ENCODE peak calls at places on chromosomes 1 and 21, in four cellular contexts. X is stimulated activated CD8-positive, alpha-beta memory T cell treated with anti-CD3 and anti-CD28 coated beads, Interleukin-4, amount 100 ng/mL, for 4 hours; E is sciatic nerve; W is thoracic aorta. B is an unnamed sample.

GRCh38 chr1:56866656-56867055 is 12.1 kb downstream of the C8A start:
- DNase-seq in X (no peak), E (no peak), W (no peak), B (no peak)

GRCh38 chr1:94384485-94385353 is 33.5 kb upstream of the ABCD3 start:
- DNase-seq in X (no peak), E (no peak), W (no peak), B (no peak)

GRCh38 chr1:94125551-94126514 is 4.9 kb upstream of the ABCA4 start:
- DNase-seq in E (no peak), W (no peak), X (no peak), B (no peak)

GRCh38 chr1:175969236-175969635 is 225.8 kb upstream of the TNR start:
- DNase-seq in X (no peak), W (no peak), E (no peak), B (no peak)

GRCh38 chr1:3219005-3219724 is 150.2 kb downstream of the PRDM16 start:
- DNase-seq in W (peak), E (peak), X (no peak), B (no peak)

GRCh38 chr21:41678944-41679343 is 87.9 kb downstream of the RIPK4 start:
- DNase-seq in E (peak), X (no peak), W (peak), B (no peak)

GRCh38 chr21:31721381-31721780 is 10.5 kb downstream of the SCAF4 start:
- DNase-seq in X (no peak), W (no peak), E (no peak), B (no peak)

GRCh38 chr21:15400905-15401304 is 328.9 kb upstream of the USP25 start:
- DNase-seq in X (no peak), W (no peak), E (no peak), B (no peak)

GRCh38 chr1:66046415-66046814 is 253.7 kb downstream of the PDE4B start:
- DNase-seq in W (no peak), X (no peak), E (no peak), B (no peak)

B was measured in cortex of kidney.